ENCODE peak calls at places on chromosomes 16 and 17, in six cellular contexts. Z is SJSA1; X is H54; B is activated CD4-positive, alpha-beta T cell treated with anti-CD3 and anti-CD28 coated beads for 48 hours; H is left cardiac atrium; D is Right ventricle myocardium superior. J is an unnamed sample.

GRCh38 chr17:15966183-15966878 is 21.4 kb downstream of the ADORA2B start:
- DNase-seq in Z (peak), X (no peak), B (no peak), H (no peak), D (no peak), J (peak)

GRCh38 chr17:6913608-6914443 is 82.0 kb upstream of the ALOX12 start:
- DNase-seq in Z (peak), X (peak), B (peak), H (peak), D (peak), J (peak)

GRCh38 chr17:76008630-76009425 is 8.2 kb downstream of the CDK3 start:
- DNase-seq in Z (no peak), X (no peak), B (no peak), H (no peak), D (peak), J (no peak)

GRCh38 chr16:5633845-5634440 is 536.3 kb upstream of the EEF2KMT start:
- DNase-seq in Z (peak), X (peak), B (no peak), H (no peak), D (no peak), J (no peak)

GRCh38 chr16:25264599-25264998 is 7.0 kb upstream of the ZKSCAN2 start:
- DNase-seq in Z (no peak), X (no peak), B (peak), H (no peak), D (no peak), J (no peak)

GRCh38 chr16:8982816-8983215 is 19.1 kb upstream of the USP7 start:
- DNase-seq in Z (no peak), X (no peak), B (no peak), H (no peak), D (no peak), J (no peak)

GRCh38 chr17:45384800-45385262 is 47.8 kb downstream of the ARHGAP27 start:
- DNase-seq in Z (no peak), X (no peak), B (no peak), H (no peak), D (no peak), J (peak)

GRCh38 chr17:10384175-10384574 is 11.4 kb upstream of the MYH13 start:
- DNase-seq in Z (no peak), X (no peak), B (no peak), H (no peak), D (no peak), J (no peak)

GRCh38 chr17:80393491-80393890 is 21.5 kb upstream of the ENDOV start:
- DNase-seq in Z (no peak), X (no peak), B (no peak), H (no peak), D (no peak), J (no peak)

GRCh38 chr17:8855477-8856204 is 11.8 kb downstream of the PIK3R6 start:
- DNase-seq in Z (no peak), X (no peak), B (no peak), H (no peak), D (no peak), J (no peak)

GRCh38 chr17:81097134-81097942 is 62.4 kb downstream of the BAIAP2 start:
- DNase-seq in Z (peak), X (peak), B (peak), H (peak), D (peak), J (peak)

GRCh38 chr17:40539711-40540411 is 25.4 kb downstream of the CCR7 start:
- DNase-seq in Z (no peak), X (no peak), B (no peak), H (peak), D (no peak), J (peak)

GRCh38 chr16:66996983-66997358 is 8.6 kb downstream of the CES4A start:
- DNase-seq in Z (no peak), X (no peak), B (no peak), H (no peak), D (no peak), J (no peak)

GRCh38 chr16:47644166-47644565 is 183.0 kb downstream of the PHKB start:
- DNase-seq in Z (peak), X (peak), B (no peak), H (peak), D (peak), J (no peak)

GRCh38 chr16:71351558-71351901 is 7.0 kb upstream of the CALB2 start:
- DNase-seq in Z (no peak), X (no peak), B (no peak), H (no peak), D (no peak), J (no peak)

GRCh38 chr17:76438906-76439305 is 14.0 kb downstream of the UBE2O start:
- DNase-seq in Z (no peak), X (no peak), B (no peak), H (no peak), D (no peak), J (no peak)

GRCh38 chr17:4188076-4188475 is 45.1 kb downstream of the CYB5D2 start:
- DNase-seq in Z (no peak), X (no peak), B (no peak), H (no peak), D (no peak), J (no peak)

GRCh38 chr16:51164167-51164566 is 13.1 kb upstream of the SALL1 start:
- DNase-seq in Z (peak), X (no peak), B (no peak), H (no peak), D (no peak), J (no peak)

GRCh38 chr17:10368561-10368960 is 4.2 kb downstream of the MYH13 start:
- DNase-seq in Z (no peak), X (no peak), B (no peak), H (no peak), D (no peak), J (no peak)

GRCh38 chr16:66420396-66420795 is 6.7 kb upstream of the BEAN1 start:
- DNase-seq in Z (no peak), X (no peak), B (no peak), H (no peak), D (no peak), J (no peak)

GRCh38 chr16:8474576-8474975 is 115.7 kb downstream of the TMEM114 start:
- DNase-seq in Z (no peak), X (no peak), B (no peak), H (no peak), D (no peak), J (no peak)

GRCh38 chr17:27396045-27396444 is 60.2 kb upstream of the KSR1 start:
- DNase-seq in Z (no peak), X (no peak), B (no peak), H (no peak), D (no peak), J (no peak)

GRCh38 chr16:14454391-14454790 is 175.7 kb downstream of the PARN start:
- DNase-seq in Z (no peak), X (no peak), B (no peak), H (no peak), D (no peak), J (no peak)

GRCh38 chr17:72166040-72166439 is 45.2 kb downstream of the SOX9 start:
- DNase-seq in Z (no peak), X (no peak), B (no peak), H (no peak), D (no peak), J (no peak)

J was measured in sigmoid colon.